ENCODE peak calls at places on chromosomes 2 and 18, in nine cellular contexts. P, S, B, X, M, D, H, A and I are unnamed samples.

GRCh38 chr2:73890301-73891092 is 2.3 kb upstream of the ACTG2 start:
- DNase-seq in D (no peak), P (no peak), A (no peak), X (no peak), S (no peak), H (no peak), M (no peak), B (no peak), I (no peak)

GRCh38 chr2:39629646-39630045 is 36.1 kb upstream of the TMEM178A start:
- DNase-seq in X (no peak), A (no peak), D (no peak), S (no peak), P (no peak), B (no peak), H (no peak), M (no peak), I (no peak)

GRCh38 chr2:143264851-143265250 is 135.6 kb downstream of the ARHGAP15 start:
- DNase-seq in S (no peak), H (no peak), M (no peak), X (no peak), P (no peak), B (no peak), A (no peak), D (no peak), I (peak; percentile 6)

GRCh38 chr18:39344487-39344886 is 1778.9 kb upstream of the CELF4 start:
- DNase-seq in X (no peak), A (no peak), B (no peak), H (no peak), M (no peak), D (no peak), S (no peak), P (no peak), I (no peak)

GRCh38 chr2:219149667-219150066 is 10.9 kb downstream of the NHEJ1 start:
- DNase-seq in D (no peak), X (peak; percentile 53), P (no peak), B (no peak), S (no peak), M (no peak), A (no peak), H (no peak), I (peak; percentile 40)

GRCh38 chr2:38668787-38669479 is 3.0 kb downstream of the GALM start:
- DNase-seq in H (no peak), S (no peak), M (no peak), A (no peak), B (no peak), P (no peak), X (no peak), D (no peak), I (no peak)

GRCh38 chr2:231929961-231930600 is 3.9 kb upstream of the NPPC start:
- DNase-seq in H (peak; percentile 25), A (no peak), B (no peak), S (no peak), X (no peak), M (peak; percentile 69), P (no peak), D (peak; percentile 82), I (no peak)

GRCh38 chr2:195620499-195620898 is 36.5 kb upstream of the SLC39A10 start:
- DNase-seq in M (no peak), P (no peak), B (no peak), X (no peak), A (no peak), S (no peak), H (no peak), D (no peak), I (no peak)

GRCh38 chr2:68747413-68747812 is 12.8 kb downstream of the ARHGAP25 start:
- DNase-seq in X (no peak), S (no peak), H (peak; percentile 14), D (peak; percentile 11), B (no peak), M (no peak), A (no peak), P (no peak), I (no peak)

GRCh38 chr18:63476666-63477065 is at the start of gene SERPINB5:
- DNase-seq in B (no peak), X (peak; percentile 18), P (no peak), A (no peak), M (no peak), S (no peak), H (no peak), D (peak; percentile 79), I (peak; percentile 21)

GRCh38 chr2:44358498-44358897 is 2.8 kb downstream of the PREPL start:
- DNase-seq in D (no peak), P (no peak), H (peak; percentile 27), S (no peak), X (peak; percentile 74), A (peak; percentile 23), M (no peak), B (peak; percentile 18), I (peak; percentile 61)

GRCh38 chr2:186058604-186059003 is 320.0 kb downstream of the FSIP2 start:
- DNase-seq in X (no peak), A (no peak), H (no peak), P (no peak), M (no peak), D (no peak), B (no peak), S (no peak), I (no peak)

GRCh38 chr2:62293490-62294212 is 97.7 kb downstream of the B3GNT2 start:
- DNase-seq in H (no peak), X (peak; percentile 90), B (no peak), S (no peak), M (no peak), A (no peak), P (peak; percentile 53), D (peak; percentile 94), I (peak; percentile 99)

GRCh38 chr2:22126978-22127377 is 1003.2 kb downstream of the TDRD15 start:
- DNase-seq in P (no peak), H (no peak), A (no peak), X (no peak), S (no peak), D (no peak), B (no peak), M (no peak), I (no peak)

GRCh38 chr2:170822292-170822884 is 5.7 kb downstream of the GAD1 start:
- DNase-seq in X (no peak), D (peak; percentile 69), S (no peak), A (peak; percentile 25), H (no peak), B (no peak), P (no peak), M (peak; percentile 44), I (no peak)

GRCh38 chr2:44441200-44441599 is 79.5 kb downstream of the CAMKMT start:
- DNase-seq in D (no peak), H (no peak), A (no peak), B (no peak), X (no peak), P (no peak), S (no peak), M (no peak), I (no peak)

GRCh38 chr18:77366725-77367641 is 117.3 kb downstream of the GALR1 start:
- DNase-seq in X (peak; percentile 70), A (no peak), H (no peak), S (no peak), M (no peak), B (no peak), D (no peak), P (no peak), I (no peak)

GRCh38 chr2:64260093-64260808 is 116.0 kb upstream of the PELI1 start:
- DNase-seq in X (no peak), M (no peak), H (no peak), A (no peak), S (no peak), P (no peak), D (no peak), B (no peak), I (no peak)

GRCh38 chr2:148812306-148812705 is 62.7 kb upstream of the KIF5C start:
- DNase-seq in B (no peak), M (no peak), A (no peak), P (peak; percentile 61), D (no peak), S (no peak), X (peak; percentile 28), H (no peak), I (peak; percentile 67)

GRCh38 chr2:37849908-37850307 is 75.2 kb upstream of the RMDN2 start:
- DNase-seq in B (no peak), M (no peak), A (no peak), S (no peak), P (no peak), D (no peak), X (no peak), H (peak; percentile 55), I (no peak)

GRCh38 chr2:105468655-105469042 is 69.8 kb upstream of the FHL2 start:
- DNase-seq in M (no peak), S (no peak), B (no peak), P (no peak), D (no peak), A (no peak), H (no peak), X (no peak), I (no peak)

GRCh38 chr2:153870308-153870707 is 1.4 kb upstream of the GALNT13 start:
- DNase-seq in P (no peak), H (no peak), A (no peak), D (no peak), B (no peak), M (no peak), X (no peak), S (no peak), I (no peak)

GRCh38 chr2:71608441-71608840 is 155.1 kb downstream of the DYSF start:
- DNase-seq in X (no peak), P (peak; percentile 4), A (no peak), M (no peak), B (no peak), H (no peak), S (no peak), D (peak; percentile 20), I (no peak)

GRCh38 chr18:48928787-48929186 is 22.0 kb downstream of the SMAD7 start:
- DNase-seq in X (no peak), M (peak; percentile 89), S (no peak), H (peak; percentile 84), D (no peak), P (peak; percentile 85), A (peak; percentile 83), B (peak; percentile 41), I (peak; percentile 89)

GRCh38 chr2:218691234-218691633 is 19.3 kb downstream of the STK36 start:
- DNase-seq in P (no peak), D (no peak), M (no peak), B (no peak), S (no peak), H (no peak), A (no peak), X (no peak), I (no peak)